ENCODE peak calls at places on chromosomes 3 and 15, in five cellular contexts. One of them, this sample, is unnamed.

GRCh38 chr3:112619295-112619694 is 21.6 kb downstream of the CCDC80 start:
- DNase-seq in IMR-90: peak; percentile 51
- DNase-seq in pancreas: no peak
- DNase-seq in Panc1: no peak
- DNase-seq in neuronal stem cell: no peak
- DNase-seq in this sample: no peak

GRCh38 chr3:52891164-52891563 is 6.2 kb downstream of the STIMATE start:
- DNase-seq in IMR-90: no peak
- DNase-seq in pancreas: no peak
- DNase-seq in Panc1: no peak
- DNase-seq in neuronal stem cell: no peak
- DNase-seq in this sample: no peak

GRCh38 chr3:146067048-146067447 is 93.9 kb downstream of the PLOD2 start:
- DNase-seq in IMR-90: peak; percentile 90
- DNase-seq in pancreas: no peak
- DNase-seq in Panc1: no peak
- DNase-seq in neuronal stem cell: no peak
- DNase-seq in this sample: peak; percentile 69

GRCh38 chr3:125165189-125165947 is 47.2 kb downstream of the SLC12A8 start:
- DNase-seq in IMR-90: peak; percentile 35
- DNase-seq in pancreas: no peak
- DNase-seq in Panc1: peak; percentile 8
- DNase-seq in neuronal stem cell: no peak
- DNase-seq in this sample: peak; percentile 70

GRCh38 chr15:81155375-81156218 is 21.5 kb downstream of the CFAP161 start:
- DNase-seq in IMR-90: peak; percentile 77
- DNase-seq in pancreas: no peak
- DNase-seq in Panc1: peak; percentile 25
- DNase-seq in neuronal stem cell: no peak
- DNase-seq in this sample: peak; percentile 80

GRCh38 chr15:57777034-57777433 is 70.5 kb downstream of the POLR2M start:
- DNase-seq in IMR-90: no peak
- DNase-seq in pancreas: no peak
- DNase-seq in Panc1: no peak
- DNase-seq in neuronal stem cell: no peak
- DNase-seq in this sample: no peak

GRCh38 chr3:13559751-13560540 is 11.0 kb downstream of the FBLN2 start:
- DNase-seq in IMR-90: no peak
- DNase-seq in pancreas: no peak
- DNase-seq in Panc1: no peak
- DNase-seq in neuronal stem cell: no peak
- DNase-seq in this sample: no peak

GRCh38 chr3:56928379-56929068 is 126.8 kb upstream of the ARHGEF3 start:
- DNase-seq in IMR-90: no peak
- DNase-seq in pancreas: no peak
- DNase-seq in Panc1: no peak
- DNase-seq in neuronal stem cell: no peak
- DNase-seq in this sample: no peak

GRCh38 chr3:120908803-120909601 is 997 bp downstream of the STXBP5L start:
- DNase-seq in IMR-90: no peak
- DNase-seq in pancreas: no peak
- DNase-seq in Panc1: no peak
- DNase-seq in neuronal stem cell: peak; percentile 11
- DNase-seq in this sample: no peak

GRCh38 chr15:61794276-61794675 is 266.0 kb downstream of the VPS13C start:
- DNase-seq in IMR-90: no peak
- DNase-seq in pancreas: no peak
- DNase-seq in Panc1: no peak
- DNase-seq in neuronal stem cell: no peak
- DNase-seq in this sample: peak; percentile 28

GRCh38 chr15:33968224-33968623 is at the start of gene CHRM5:
- DNase-seq in IMR-90: no peak
- DNase-seq in pancreas: no peak
- DNase-seq in Panc1: no peak
- DNase-seq in neuronal stem cell: no peak
- DNase-seq in this sample: no peak

GRCh38 chr3:108001457-108001856 is 89.4 kb downstream of the CD47 start:
- DNase-seq in IMR-90: peak; percentile 34
- DNase-seq in pancreas: no peak
- DNase-seq in Panc1: no peak
- DNase-seq in neuronal stem cell: no peak
- DNase-seq in this sample: peak; percentile 35

GRCh38 chr3:104437891-104438290 is 928.8 kb upstream of the ALCAM start:
- DNase-seq in IMR-90: peak; percentile 10
- DNase-seq in pancreas: no peak
- DNase-seq in Panc1: no peak
- DNase-seq in neuronal stem cell: no peak
- DNase-seq in this sample: peak; percentile 2

GRCh38 chr3:178966299-178967183 is 105.1 kb downstream of the ZMAT3 start:
- DNase-seq in IMR-90: peak; percentile 37
- DNase-seq in pancreas: no peak
- DNase-seq in Panc1: peak; percentile 4
- DNase-seq in neuronal stem cell: no peak
- DNase-seq in this sample: peak; percentile 49

GRCh38 chr15:90818251-90819210 is 49.9 kb upstream of the FURIN start:
- DNase-seq in IMR-90: no peak
- DNase-seq in pancreas: peak; percentile 45
- DNase-seq in Panc1: no peak
- DNase-seq in neuronal stem cell: no peak
- DNase-seq in this sample: no peak

GRCh38 chr3:193837347-193837827 is 244.4 kb downstream of the OPA1 start:
- DNase-seq in IMR-90: no peak
- DNase-seq in pancreas: no peak
- DNase-seq in Panc1: no peak
- DNase-seq in neuronal stem cell: no peak
- DNase-seq in this sample: no peak

GRCh38 chr3:23666818-23667217 is 138.9 kb upstream of the UBE2E1 start:
- DNase-seq in IMR-90: no peak
- DNase-seq in pancreas: no peak
- DNase-seq in Panc1: peak; percentile 52
- DNase-seq in neuronal stem cell: no peak
- DNase-seq in this sample: no peak

GRCh38 chr3:131705099-131705498 is 202.3 kb upstream of the MRPL3 start:
- DNase-seq in IMR-90: no peak
- DNase-seq in pancreas: no peak
- DNase-seq in Panc1: no peak
- DNase-seq in neuronal stem cell: no peak
- DNase-seq in this sample: no peak

GRCh38 chr3:55875137-55875536 is 388.0 kb upstream of the WNT5A start:
- DNase-seq in IMR-90: peak; percentile 18
- DNase-seq in pancreas: no peak
- DNase-seq in Panc1: no peak
- DNase-seq in neuronal stem cell: no peak
- DNase-seq in this sample: peak; percentile 16

GRCh38 chr3:114216186-114216970 is 21.0 kb downstream of the ZNF80 start:
- DNase-seq in IMR-90: peak; percentile 19
- DNase-seq in pancreas: no peak
- DNase-seq in Panc1: no peak
- DNase-seq in neuronal stem cell: no peak
- DNase-seq in this sample: no peak

GRCh38 chr15:99315636-99316035 is 64.4 kb downstream of the LRRC28 start:
- DNase-seq in IMR-90: no peak
- DNase-seq in pancreas: no peak
- DNase-seq in Panc1: no peak
- DNase-seq in neuronal stem cell: no peak
- DNase-seq in this sample: no peak

GRCh38 chr3:187186801-187187421 is 10.4 kb upstream of the RTP1 start:
- DNase-seq in IMR-90: peak; percentile 94
- DNase-seq in pancreas: no peak
- DNase-seq in Panc1: no peak
- DNase-seq in neuronal stem cell: no peak
- DNase-seq in this sample: peak; percentile 89

GRCh38 chr3:38247366-38248035 is 18.1 kb upstream of the SLC22A13 start:
- DNase-seq in IMR-90: peak; percentile 93
- DNase-seq in pancreas: no peak
- DNase-seq in Panc1: peak; percentile 64
- DNase-seq in neuronal stem cell: no peak
- DNase-seq in this sample: peak; percentile 81

GRCh38 chr3:39707314-39707909 is 102.0 kb upstream of the MYRIP start:
- DNase-seq in IMR-90: peak; percentile 10
- DNase-seq in pancreas: no peak
- DNase-seq in Panc1: no peak
- DNase-seq in neuronal stem cell: peak; percentile 24
- DNase-seq in this sample: peak; percentile 39

GRCh38 chr3:9976736-9977709 is 9.6 kb downstream of the EMC3 start:
- DNase-seq in IMR-90: peak; percentile 98
- DNase-seq in pancreas: peak; percentile 76
- DNase-seq in Panc1: peak; percentile 87
- DNase-seq in neuronal stem cell: no peak
- DNase-seq in this sample: peak; percentile 97

GRCh38 chr3:136276049-136276755 is 26.1 kb downstream of the PCCB start:
- DNase-seq in IMR-90: no peak
- DNase-seq in pancreas: no peak
- DNase-seq in Panc1: no peak
- DNase-seq in neuronal stem cell: no peak
- DNase-seq in this sample: no peak

GRCh38 chr15:88382482-88382983 is 84.7 kb downstream of the MRPL46 start:
- DNase-seq in IMR-90: no peak
- DNase-seq in pancreas: no peak
- DNase-seq in Panc1: no peak
- DNase-seq in neuronal stem cell: no peak
- DNase-seq in this sample: no peak

GRCh38 chr3:158105124-158105709 is 1.0 kb downstream of the SHOX2 start:
- DNase-seq in IMR-90: no peak
- DNase-seq in pancreas: peak; percentile 15
- DNase-seq in Panc1: no peak
- DNase-seq in neuronal stem cell: no peak
- DNase-seq in this sample: no peak

GRCh38 chr3:190558796-190559195 is 44.9 kb downstream of the IL1RAP start:
- DNase-seq in IMR-90: no peak
- DNase-seq in pancreas: no peak
- DNase-seq in Panc1: no peak
- DNase-seq in neuronal stem cell: no peak
- DNase-seq in this sample: no peak

GRCh38 chr3:190557311-190557710 is 43.4 kb downstream of the IL1RAP start:
- DNase-seq in IMR-90: no peak
- DNase-seq in pancreas: no peak
- DNase-seq in Panc1: no peak
- DNase-seq in neuronal stem cell: no peak
- DNase-seq in this sample: no peak

GRCh38 chr3:190558316-190558715 is 44.4 kb downstream of the IL1RAP start:
- DNase-seq in IMR-90: no peak
- DNase-seq in pancreas: no peak
- DNase-seq in Panc1: no peak
- DNase-seq in neuronal stem cell: no peak
- DNase-seq in this sample: no peak

GRCh38 chr3:190562866-190563525 is 49.1 kb downstream of the IL1RAP start:
- DNase-seq in IMR-90: no peak
- DNase-seq in pancreas: no peak
- DNase-seq in Panc1: no peak
- DNase-seq in neuronal stem cell: no peak
- DNase-seq in this sample: peak; percentile 35

GRCh38 chr3:190560284-190560895 is 46.5 kb downstream of the IL1RAP start:
- DNase-seq in IMR-90: no peak
- DNase-seq in pancreas: no peak
- DNase-seq in Panc1: no peak
- DNase-seq in neuronal stem cell: no peak
- DNase-seq in this sample: no peak
- H3K4me3 ChIP-seq in IMR-90: no peak overlapping the region
- H3K4me3 ChIP-seq in pancreas: no peak overlapping the region
- H3K4me3 ChIP-seq in Panc1: no peak overlapping the region
- H3K4me3 ChIP-seq in neuronal stem cell: no peak overlapping the region
- H3K4me3 ChIP-seq in this sample: no peak overlapping the region

DNA sequence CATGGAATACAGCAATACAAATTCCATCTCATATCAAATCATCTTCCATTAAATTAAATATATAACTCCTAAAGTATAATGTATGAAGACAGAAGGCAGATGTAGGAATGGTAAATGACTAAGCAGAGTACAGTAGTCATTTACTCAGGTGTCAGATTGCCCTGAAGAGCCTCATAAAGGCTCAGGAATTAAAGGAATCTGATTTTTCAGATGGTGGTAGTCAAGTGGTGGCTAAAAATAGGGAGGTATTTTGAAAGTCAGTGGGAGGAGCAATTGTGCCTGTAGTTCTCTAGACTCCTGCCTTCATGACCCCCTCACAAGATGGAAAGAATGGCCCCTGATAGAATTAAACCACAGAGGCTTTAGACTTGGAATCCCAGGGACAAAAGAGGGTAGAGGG is 142.7 kb upstream of the SYNPR start:
- DNase-seq in IMR-90: no peak
- DNase-seq in pancreas: no peak
- DNase-seq in Panc1: no peak
- DNase-seq in neuronal stem cell: peak; percentile 42
- DNase-seq in this sample: no peak
- H3K4me3 ChIP-seq in IMR-90: no peak overlapping the region
- H3K4me3 ChIP-seq in pancreas: no peak overlapping the region
- H3K4me3 ChIP-seq in Panc1: no peak overlapping the region
- H3K4me3 ChIP-seq in neuronal stem cell: no peak overlapping the region
- H3K4me3 ChIP-seq in this sample: no peak overlapping the region

GRCh38 chr3:174424656-174425055 is 434.5 kb upstream of the NAALADL2 start:
- DNase-seq in IMR-90: no peak
- DNase-seq in pancreas: no peak
- DNase-seq in Panc1: no peak
- DNase-seq in neuronal stem cell: no peak
- DNase-seq in this sample: no peak

GRCh38 chr3:174423936-174424335 is 435.2 kb upstream of the NAALADL2 start:
- DNase-seq in IMR-90: no peak
- DNase-seq in pancreas: no peak
- DNase-seq in Panc1: no peak
- DNase-seq in neuronal stem cell: no peak
- DNase-seq in this sample: no peak

GRCh38 chr3:174430986-174431385 is 428.1 kb upstream of the NAALADL2 start:
- DNase-seq in IMR-90: no peak
- DNase-seq in pancreas: no peak
- DNase-seq in Panc1: no peak
- DNase-seq in neuronal stem cell: no peak
- DNase-seq in this sample: no peak

GRCh38 chr3:174425422-174425821 is 433.7 kb upstream of the NAALADL2 start:
- DNase-seq in IMR-90: no peak
- DNase-seq in pancreas: no peak
- DNase-seq in Panc1: no peak
- DNase-seq in neuronal stem cell: no peak
- DNase-seq in this sample: no peak
- H3K4me3 ChIP-seq in IMR-90: no peak overlapping the region
- H3K4me3 ChIP-seq in pancreas: no peak overlapping the region
- H3K4me3 ChIP-seq in Panc1: no peak overlapping the region
- H3K4me3 ChIP-seq in neuronal stem cell: no peak overlapping the region
- H3K4me3 ChIP-seq in this sample: no peak overlapping the region

GRCh38 chr3:11554666-11555065 is 89.0 kb downstream of the VGLL4 start:
- DNase-seq in IMR-90: no peak
- DNase-seq in pancreas: no peak
- DNase-seq in Panc1: no peak
- DNase-seq in neuronal stem cell: no peak
- DNase-seq in this sample: no peak

GRCh38 chr3:11552289-11553264 is 91.1 kb downstream of the VGLL4 start:
- DNase-seq in IMR-90: no peak
- DNase-seq in pancreas: no peak
- DNase-seq in Panc1: no peak
- DNase-seq in neuronal stem cell: no peak
- DNase-seq in this sample: no peak

GRCh38 chr3:11555211-11555782 is 88.4 kb downstream of the VGLL4 start:
- DNase-seq in IMR-90: no peak
- DNase-seq in pancreas: no peak
- DNase-seq in Panc1: no peak
- DNase-seq in neuronal stem cell: no peak
- DNase-seq in this sample: no peak

GRCh38 chr3:11554236-11554610 is 89.5 kb downstream of the VGLL4 start:
- DNase-seq in IMR-90: no peak
- DNase-seq in pancreas: no peak
- DNase-seq in Panc1: no peak
- DNase-seq in neuronal stem cell: no peak
- DNase-seq in this sample: no peak

GRCh38 chr3:11553436-11554235 is 90.1 kb downstream of the VGLL4 start:
- DNase-seq in IMR-90: peak; percentile 45
- DNase-seq in pancreas: peak; percentile 46
- DNase-seq in Panc1: no peak
- DNase-seq in neuronal stem cell: no peak
- DNase-seq in this sample: peak; percentile 58
- H3K4me3 ChIP-seq in IMR-90: no peak overlapping the region
- H3K4me3 ChIP-seq in pancreas: no peak overlapping the region
- H3K4me3 ChIP-seq in Panc1: no peak overlapping the region
- H3K4me3 ChIP-seq in neuronal stem cell: no peak overlapping the region
- H3K4me3 ChIP-seq in this sample: no peak overlapping the region